ENCODE peak calls at places on chromosomes 3 and 15, in four cellular contexts. One of them, this sample, is unnamed.

GRCh38 chr3:100231668-100232067 is 29.1 kb upstream of the TBC1D23 start:
- DNase-seq in hepatocyte: no peak
- DNase-seq in neuronal stem cell: no peak
- DNase-seq in fibroblast of lung: no peak
- DNase-seq in this sample: peak; percentile 27

GRCh38 chr15:88376574-88377174 is 90.5 kb downstream of the MRPL46 start:
- DNase-seq in hepatocyte: no peak
- DNase-seq in neuronal stem cell: no peak
- DNase-seq in fibroblast of lung: peak; percentile 23
- DNase-seq in this sample: peak; percentile 90

GRCh38 chr3:161409069-161409468 is 37.8 kb upstream of the SPTSSB start:
- DNase-seq in hepatocyte: peak; percentile 61
- DNase-seq in neuronal stem cell: peak; percentile 32
- DNase-seq in fibroblast of lung: peak; percentile 62
- DNase-seq in this sample: no peak

GRCh38 chr3:141368062-141368924 is at the start of gene ZBTB38:
- DNase-seq in hepatocyte: peak; percentile 96
- DNase-seq in neuronal stem cell: peak; percentile 82
- DNase-seq in fibroblast of lung: peak; percentile 96
- DNase-seq in this sample: peak; percentile 95

GRCh38 chr3:151864423-151865101 is 8.9 kb upstream of the SUCNR1 start:
- DNase-seq in hepatocyte: peak; percentile 32
- DNase-seq in neuronal stem cell: no peak
- DNase-seq in fibroblast of lung: peak; percentile 85
- DNase-seq in this sample: peak; percentile 81

GRCh38 chr3:16543242-16543864 is 29.9 kb upstream of the RFTN1 start:
- DNase-seq in hepatocyte: no peak
- DNase-seq in neuronal stem cell: no peak
- DNase-seq in fibroblast of lung: no peak
- DNase-seq in this sample: no peak

GRCh38 chr3:5217824-5218595 is 30.5 kb downstream of the EDEM1 start:
- DNase-seq in hepatocyte: peak; percentile 35
- DNase-seq in neuronal stem cell: no peak
- DNase-seq in fibroblast of lung: peak; percentile 78
- DNase-seq in this sample: peak; percentile 74

GRCh38 chr3:176633511-176633910 is 563.8 kb downstream of the TBL1XR1 start:
- DNase-seq in hepatocyte: peak; percentile 11
- DNase-seq in neuronal stem cell: peak; percentile 11
- DNase-seq in fibroblast of lung: no peak
- DNase-seq in this sample: no peak

GRCh38 chr15:39587291-39587909 is 6.5 kb downstream of the THBS1 start:
- DNase-seq in hepatocyte: no peak
- DNase-seq in neuronal stem cell: no peak
- DNase-seq in fibroblast of lung: peak; percentile 23
- DNase-seq in this sample: no peak

GRCh38 chr15:40843183-40843884 is 514 bp upstream of the SPINT1 start:
- DNase-seq in hepatocyte: peak; percentile 14
- DNase-seq in neuronal stem cell: no peak
- DNase-seq in fibroblast of lung: no peak
- DNase-seq in this sample: no peak

GRCh38 chr3:116129187-116129945 is 315.9 kb downstream of the LSAMP start:
- DNase-seq in hepatocyte: no peak
- DNase-seq in neuronal stem cell: no peak
- DNase-seq in fibroblast of lung: no peak
- DNase-seq in this sample: no peak

GRCh38 chr15:63156708-63157065 is 590 bp downstream of the RPS27L start:
- DNase-seq in hepatocyte: peak; percentile 62
- DNase-seq in neuronal stem cell: peak; percentile 18
- DNase-seq in fibroblast of lung: peak; percentile 51
- DNase-seq in this sample: peak; percentile 36

DNA sequence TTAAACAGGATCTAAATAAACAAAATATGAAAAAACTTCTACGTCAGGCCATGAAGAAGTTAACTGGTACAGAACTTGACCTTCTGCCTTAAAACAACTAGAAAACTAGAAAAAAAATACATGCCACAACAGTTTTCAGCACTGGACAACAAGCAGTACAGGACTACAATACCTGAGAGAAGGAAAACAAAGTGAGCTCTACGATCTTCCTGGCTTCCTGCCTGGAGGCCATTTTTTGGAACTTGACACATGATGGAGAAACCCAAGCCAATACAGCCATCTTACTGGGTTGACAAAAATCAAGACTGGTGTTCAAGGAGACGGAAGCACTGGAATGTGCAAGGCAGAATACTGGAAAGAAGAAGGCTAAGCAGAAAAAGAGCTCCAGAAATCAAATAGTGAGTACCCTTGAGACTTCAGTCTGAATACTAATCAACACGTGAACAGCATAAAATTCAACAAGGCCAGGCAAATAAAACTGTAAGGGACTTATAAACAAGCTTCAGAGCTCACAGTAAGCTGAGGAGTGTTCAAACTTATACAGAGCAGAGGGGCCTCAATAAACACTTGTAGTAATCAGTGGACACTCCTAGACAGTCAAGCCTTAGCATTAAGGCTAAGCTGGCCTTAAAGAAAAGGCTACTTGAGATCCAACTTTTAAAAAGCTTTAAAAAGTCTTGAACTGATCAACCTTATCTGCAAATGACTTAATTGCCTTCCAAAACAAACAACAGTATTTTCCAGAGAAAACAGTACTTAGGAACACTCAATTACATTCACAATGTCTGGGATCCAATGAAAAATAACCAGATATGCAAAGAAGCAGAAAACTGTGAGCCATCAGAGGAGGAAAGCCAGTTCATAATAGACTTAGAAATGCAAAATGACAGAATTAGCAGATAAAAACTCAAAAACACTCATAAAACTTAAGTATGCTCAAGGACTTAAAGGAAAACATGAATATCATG is 63.2 kb downstream of the DLG1 start:
- DNase-seq in hepatocyte: peak; percentile 11
- DNase-seq in neuronal stem cell: no peak
- DNase-seq in fibroblast of lung: no peak
- DNase-seq in this sample: peak; percentile 24
- H3K27ac ChIP-seq in hepatocyte: peak overlapping the region; percentile 79
- H3K27ac ChIP-seq in neuronal stem cell: no peak overlapping the region
- H3K27ac ChIP-seq in fibroblast of lung: no peak overlapping the region
- H3K27ac ChIP-seq in this sample: no peak overlapping the region

GRCh38 chr3:155658669-155659068 is 86.2 kb downstream of the PLCH1 start:
- DNase-seq in hepatocyte: no peak
- DNase-seq in neuronal stem cell: no peak
- DNase-seq in fibroblast of lung: no peak
- DNase-seq in this sample: no peak

GRCh38 chr3:155658006-155658405 is 86.9 kb downstream of the PLCH1 start:
- DNase-seq in hepatocyte: no peak
- DNase-seq in neuronal stem cell: no peak
- DNase-seq in fibroblast of lung: no peak
- DNase-seq in this sample: no peak

GRCh38 chr3:155657161-155657560 is 87.7 kb downstream of the PLCH1 start:
- DNase-seq in hepatocyte: no peak
- DNase-seq in neuronal stem cell: no peak
- DNase-seq in fibroblast of lung: no peak
- DNase-seq in this sample: no peak

GRCh38 chr3:155661730-155662129 is 83.1 kb downstream of the PLCH1 start:
- DNase-seq in hepatocyte: peak; percentile 23
- DNase-seq in neuronal stem cell: no peak
- DNase-seq in fibroblast of lung: no peak
- DNase-seq in this sample: no peak

DNA sequence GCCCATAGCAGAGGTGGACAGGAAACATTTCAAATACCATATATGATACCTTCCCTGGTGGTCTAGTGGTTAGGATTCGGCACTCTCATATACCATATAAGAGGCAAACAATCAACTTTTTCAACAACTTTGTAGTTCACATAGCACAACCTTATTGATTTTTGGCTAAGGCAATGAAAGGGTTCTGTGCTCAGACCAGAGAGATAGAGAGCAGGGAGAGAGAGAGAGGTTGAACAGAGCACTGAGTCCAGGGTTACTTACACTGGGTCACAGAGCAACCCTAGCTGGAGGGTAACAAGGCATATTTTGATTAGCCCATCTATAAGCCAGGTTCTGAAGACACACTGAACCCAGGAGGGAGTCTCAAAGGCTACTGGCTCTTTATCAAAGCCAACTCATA is 83.8 kb downstream of the PLCH1 start:
- DNase-seq in hepatocyte: no peak
- DNase-seq in neuronal stem cell: no peak
- DNase-seq in fibroblast of lung: no peak
- DNase-seq in this sample: no peak
- H3K27ac ChIP-seq in hepatocyte: peak overlapping the region; percentile 71
- H3K27ac ChIP-seq in neuronal stem cell: no peak overlapping the region
- H3K27ac ChIP-seq in fibroblast of lung: no peak overlapping the region
- H3K27ac ChIP-seq in this sample: no peak overlapping the region

DNA sequence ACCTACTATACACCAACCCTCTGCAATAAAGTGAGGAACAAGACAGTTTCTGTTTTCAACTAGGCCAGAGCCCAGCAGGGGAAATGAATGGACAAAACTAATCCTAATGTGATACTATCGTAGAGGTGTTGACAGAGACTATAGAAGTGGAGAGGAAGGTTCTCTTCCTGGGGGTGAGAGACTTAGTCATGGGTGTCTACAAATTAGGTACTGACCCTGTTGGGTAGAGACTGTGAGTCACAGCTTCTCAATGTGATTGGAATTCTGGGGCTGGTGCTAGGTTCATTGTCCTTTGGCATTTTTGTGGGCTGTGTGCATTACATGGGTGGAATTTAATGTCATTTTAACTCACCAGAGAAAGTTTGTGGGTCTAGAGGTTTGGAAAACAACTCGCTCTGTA is 79.3 kb downstream of the ADAMTSL3 start:
- DNase-seq in hepatocyte: no peak
- DNase-seq in neuronal stem cell: no peak
- DNase-seq in fibroblast of lung: peak; percentile 9
- DNase-seq in this sample: peak; percentile 92
- H3K27ac ChIP-seq in hepatocyte: no peak overlapping the region
- H3K27ac ChIP-seq in neuronal stem cell: no peak overlapping the region
- H3K27ac ChIP-seq in fibroblast of lung: no peak overlapping the region
- H3K27ac ChIP-seq in this sample: peak overlapping the region; percentile 50

GRCh38 chr3:182811269-182811596 is 17.9 kb downstream of the ATP11B start:
- DNase-seq in hepatocyte: no peak
- DNase-seq in neuronal stem cell: no peak
- DNase-seq in fibroblast of lung: no peak
- DNase-seq in this sample: no peak

GRCh38 chr3:182810574-182811268 is 17.4 kb downstream of the ATP11B start:
- DNase-seq in hepatocyte: no peak
- DNase-seq in neuronal stem cell: no peak
- DNase-seq in fibroblast of lung: peak; percentile 63
- DNase-seq in this sample: no peak

GRCh38 chr3:182809523-182809922 is 16.2 kb downstream of the ATP11B start:
- DNase-seq in hepatocyte: no peak
- DNase-seq in neuronal stem cell: no peak
- DNase-seq in fibroblast of lung: no peak
- DNase-seq in this sample: no peak

GRCh38 chr3:182814419-182815160 is 21.3 kb downstream of the ATP11B start:
- DNase-seq in hepatocyte: no peak
- DNase-seq in neuronal stem cell: no peak
- DNase-seq in fibroblast of lung: no peak
- DNase-seq in this sample: no peak

GRCh38 chr3:182812123-182812522 is 18.8 kb downstream of the ATP11B start:
- DNase-seq in hepatocyte: no peak
- DNase-seq in neuronal stem cell: no peak
- DNase-seq in fibroblast of lung: peak; percentile 12
- DNase-seq in this sample: no peak
- H3K27ac ChIP-seq in hepatocyte: no peak overlapping the region
- H3K27ac ChIP-seq in neuronal stem cell: no peak overlapping the region
- H3K27ac ChIP-seq in fibroblast of lung: no peak overlapping the region
- H3K27ac ChIP-seq in this sample: no peak overlapping the region

GRCh38 chr15:98774756-98775497 is 126.6 kb downstream of the IGF1R start:
- DNase-seq in hepatocyte: peak; percentile 46
- DNase-seq in neuronal stem cell: no peak
- DNase-seq in fibroblast of lung: no peak
- DNase-seq in this sample: no peak
- H3K27ac ChIP-seq in hepatocyte: peak overlapping the region; percentile 34
- H3K27ac ChIP-seq in neuronal stem cell: no peak overlapping the region
- H3K27ac ChIP-seq in fibroblast of lung: no peak overlapping the region
- H3K27ac ChIP-seq in this sample: no peak overlapping the region

GRCh38 chr3:46090161-46090591 is 62.9 kb upstream of the XCR1 start:
- DNase-seq in hepatocyte: no peak
- DNase-seq in neuronal stem cell: no peak
- DNase-seq in fibroblast of lung: no peak
- DNase-seq in this sample: no peak
- H3K27ac ChIP-seq in hepatocyte: no peak overlapping the region
- H3K27ac ChIP-seq in neuronal stem cell: no peak overlapping the region
- H3K27ac ChIP-seq in fibroblast of lung: peak overlapping the region; percentile 62
- H3K27ac ChIP-seq in this sample: no peak overlapping the region

DNA sequence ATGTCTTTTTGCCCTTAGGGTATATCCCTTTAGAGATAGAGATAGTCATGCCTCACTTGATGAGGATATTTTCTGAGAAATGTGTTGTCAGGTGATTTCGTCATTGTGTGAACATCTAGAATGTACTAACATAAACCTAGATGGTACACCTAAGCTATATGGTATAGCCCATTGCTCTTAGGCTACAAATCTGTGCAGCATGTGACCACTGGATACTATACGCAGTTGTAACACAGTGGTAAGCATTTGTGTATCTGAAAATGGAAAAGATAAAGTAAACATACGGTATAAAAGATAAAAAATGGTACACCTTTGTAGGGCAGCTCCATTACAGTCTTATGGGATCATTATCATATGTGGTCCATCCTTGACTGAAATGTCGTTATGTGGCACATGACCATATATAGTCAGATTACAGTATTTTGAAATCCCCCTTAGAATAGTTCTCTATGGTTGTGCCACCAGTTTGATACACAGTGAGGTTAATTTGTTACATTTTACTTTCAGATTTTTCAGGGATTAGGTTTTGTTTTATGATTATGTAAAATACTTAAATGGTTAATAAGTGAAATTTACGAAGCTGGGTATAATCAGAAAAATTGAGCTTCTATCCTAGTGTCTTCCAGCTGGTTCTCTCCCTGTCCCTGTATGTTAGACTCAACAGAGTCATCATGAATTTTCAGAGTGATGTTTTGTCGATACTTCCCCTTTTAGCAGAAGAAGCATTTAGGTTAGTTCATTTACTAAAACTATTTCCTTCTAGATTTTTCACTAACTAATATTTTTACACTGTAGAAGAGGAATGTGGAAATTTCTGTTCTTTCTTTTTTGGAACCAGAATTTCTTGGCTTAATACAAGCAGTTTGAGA is 12.8 kb downstream of the SETD5 start:
- DNase-seq in hepatocyte: no peak
- DNase-seq in neuronal stem cell: no peak
- DNase-seq in fibroblast of lung: no peak
- DNase-seq in this sample: no peak
- H3K27ac ChIP-seq in hepatocyte: no peak overlapping the region
- H3K27ac ChIP-seq in neuronal stem cell: no peak overlapping the region
- H3K27ac ChIP-seq in fibroblast of lung: no peak overlapping the region
- H3K27ac ChIP-seq in this sample: no peak overlapping the region